ENCODE peak calls at places on chromosome 21, in ten cellular contexts. One of them, this sample, is unnamed.

GRCh38 chr21:35641271-35642016 is 418.9 kb downstream of the SETD4 start:
- DNase-seq in dermis microvascular lymphatic vessel endothelial cell: no peak
- DNase-seq in Calu3: no peak
- DNase-seq in GDM1: no peak
- DNase-seq in transverse colon: no peak
- DNase-seq in H54: no peak
- DNase-seq in AG10803: peak
- DNase-seq in choroid plexus epithelial cell: peak
- DNase-seq in iPS-NIHi11: no peak
- DNase-seq in H7: no peak
- DNase-seq in this sample: peak

GRCh38 chr21:45816794-45817193 is 164.8 kb upstream of the COL6A1 start:
- DNase-seq in dermis microvascular lymphatic vessel endothelial cell: no peak
- DNase-seq in Calu3: no peak
- DNase-seq in GDM1: no peak
- DNase-seq in transverse colon: no peak
- DNase-seq in H54: no peak
- DNase-seq in AG10803: no peak
- DNase-seq in choroid plexus epithelial cell: no peak
- DNase-seq in iPS-NIHi11: no peak
- DNase-seq in H7: no peak
- DNase-seq in this sample: no peak

GRCh38 chr21:35646606-35647005 is 413.7 kb downstream of the SETD4 start:
- DNase-seq in dermis microvascular lymphatic vessel endothelial cell: no peak
- DNase-seq in Calu3: no peak
- DNase-seq in GDM1: no peak
- DNase-seq in transverse colon: no peak
- DNase-seq in H54: no peak
- DNase-seq in AG10803: peak
- DNase-seq in choroid plexus epithelial cell: no peak
- DNase-seq in iPS-NIHi11: no peak
- DNase-seq in H7: no peak
- DNase-seq in this sample: no peak

GRCh38 chr21:38646213-38646837 is 148.0 kb upstream of the ERG start:
- DNase-seq in dermis microvascular lymphatic vessel endothelial cell: no peak
- DNase-seq in Calu3: no peak
- DNase-seq in GDM1: no peak
- DNase-seq in transverse colon: no peak
- DNase-seq in H54: no peak
- DNase-seq in AG10803: peak
- DNase-seq in choroid plexus epithelial cell: no peak
- DNase-seq in iPS-NIHi11: no peak
- DNase-seq in H7: no peak
- DNase-seq in this sample: peak

GRCh38 chr21:23887709-23888303 is 1719.5 kb downstream of the MRPL39 start:
- DNase-seq in dermis microvascular lymphatic vessel endothelial cell: no peak
- DNase-seq in Calu3: no peak
- DNase-seq in GDM1: no peak
- DNase-seq in transverse colon: peak
- DNase-seq in H54: no peak
- DNase-seq in AG10803: no peak
- DNase-seq in choroid plexus epithelial cell: no peak
- DNase-seq in iPS-NIHi11: no peak
- DNase-seq in H7: no peak
- DNase-seq in this sample: no peak

GRCh38 chr21:16587141-16587570 is 857.4 kb downstream of the USP25 start:
- DNase-seq in dermis microvascular lymphatic vessel endothelial cell: peak
- DNase-seq in Calu3: peak
- DNase-seq in GDM1: no peak
- DNase-seq in transverse colon: peak
- DNase-seq in H54: peak
- DNase-seq in AG10803: peak
- DNase-seq in choroid plexus epithelial cell: peak
- DNase-seq in iPS-NIHi11: peak
- DNase-seq in H7: no peak
- DNase-seq in this sample: peak

GRCh38 chr21:27802816-27803475 is 836.1 kb upstream of the ADAMTS5 start:
- DNase-seq in dermis microvascular lymphatic vessel endothelial cell: peak
- DNase-seq in Calu3: peak
- DNase-seq in GDM1: peak
- DNase-seq in transverse colon: peak
- DNase-seq in H54: peak
- DNase-seq in AG10803: peak
- DNase-seq in choroid plexus epithelial cell: peak
- DNase-seq in iPS-NIHi11: peak
- DNase-seq in H7: peak
- DNase-seq in this sample: peak

GRCh38 chr21:18529253-18529652 is 125.7 kb upstream of the TMPRSS15 start:
- DNase-seq in dermis microvascular lymphatic vessel endothelial cell: no peak
- DNase-seq in Calu3: no peak
- DNase-seq in GDM1: no peak
- DNase-seq in transverse colon: no peak
- DNase-seq in H54: peak
- DNase-seq in AG10803: peak
- DNase-seq in choroid plexus epithelial cell: peak
- DNase-seq in iPS-NIHi11: no peak
- DNase-seq in H7: no peak
- DNase-seq in this sample: peak

GRCh38 chr21:39016740-39017315 is 166.4 kb downstream of the PSMG1 start:
- DNase-seq in dermis microvascular lymphatic vessel endothelial cell: no peak
- DNase-seq in Calu3: no peak
- DNase-seq in GDM1: peak
- DNase-seq in transverse colon: peak
- DNase-seq in H54: no peak
- DNase-seq in AG10803: peak
- DNase-seq in choroid plexus epithelial cell: peak
- DNase-seq in iPS-NIHi11: no peak
- DNase-seq in H7: no peak
- DNase-seq in this sample: no peak

GRCh38 chr21:45736705-45737484 is 93.4 kb downstream of the PCBP3 start:
- DNase-seq in dermis microvascular lymphatic vessel endothelial cell: no peak
- DNase-seq in Calu3: no peak
- DNase-seq in GDM1: no peak
- DNase-seq in transverse colon: no peak
- DNase-seq in H54: no peak
- DNase-seq in AG10803: no peak
- DNase-seq in choroid plexus epithelial cell: no peak
- DNase-seq in iPS-NIHi11: no peak
- DNase-seq in H7: no peak
- DNase-seq in this sample: no peak

GRCh38 chr21:32726742-32727477 is 903 bp downstream of the SYNJ1 start:
- DNase-seq in dermis microvascular lymphatic vessel endothelial cell: peak
- DNase-seq in Calu3: peak
- DNase-seq in GDM1: peak
- DNase-seq in transverse colon: peak
- DNase-seq in H54: peak
- DNase-seq in AG10803: peak
- DNase-seq in choroid plexus epithelial cell: peak
- DNase-seq in iPS-NIHi11: no peak
- DNase-seq in H7: peak
- DNase-seq in this sample: peak